ENCODE peak calls at places on chromosomes 3 and 15, in five cellular contexts. One of them, this sample, is unnamed.

GRCh38 chr3:114011059-114011797 is 45.1 kb downstream of the CCDC191 start:
- DNase-seq in right atrium auricular region: no peak
- DNase-seq in tibial artery: no peak
- DNase-seq in left ventricle myocardium inferior: no peak
- DNase-seq in heart left ventricle: no peak
- DNase-seq in this sample: no peak

GRCh38 chr3:2097641-2098191 is 950 bp upstream of the CNTN4 start:
- DNase-seq in right atrium auricular region: no peak
- DNase-seq in tibial artery: no peak
- DNase-seq in left ventricle myocardium inferior: no peak
- DNase-seq in heart left ventricle: no peak
- DNase-seq in this sample: no peak

GRCh38 chr3:167941234-167941995 is 154.3 kb downstream of the GOLIM4 start:
- DNase-seq in right atrium auricular region: peak; percentile 62
- DNase-seq in tibial artery: peak; percentile 66
- DNase-seq in left ventricle myocardium inferior: no peak
- DNase-seq in heart left ventricle: peak; percentile 36
- DNase-seq in this sample: no peak

GRCh38 chr3:185702564-185703225 is 116.6 kb downstream of the SENP2 start:
- DNase-seq in right atrium auricular region: no peak
- DNase-seq in tibial artery: no peak
- DNase-seq in left ventricle myocardium inferior: no peak
- DNase-seq in heart left ventricle: no peak
- DNase-seq in this sample: no peak

GRCh38 chr15:87561641-87562040 is 694.9 kb downstream of the NTRK3 start:
- DNase-seq in right atrium auricular region: no peak
- DNase-seq in tibial artery: no peak
- DNase-seq in left ventricle myocardium inferior: no peak
- DNase-seq in heart left ventricle: no peak
- DNase-seq in this sample: no peak

GRCh38 chr15:74723754-74724334 is 1.5 kb downstream of the CYP1A1 start:
- DNase-seq in right atrium auricular region: no peak
- DNase-seq in tibial artery: no peak
- DNase-seq in left ventricle myocardium inferior: no peak
- DNase-seq in heart left ventricle: no peak
- DNase-seq in this sample: no peak

GRCh38 chr15:70437882-70438331 is 325.5 kb downstream of the UACA start:
- DNase-seq in right atrium auricular region: no peak
- DNase-seq in tibial artery: no peak
- DNase-seq in left ventricle myocardium inferior: no peak
- DNase-seq in heart left ventricle: no peak
- DNase-seq in this sample: no peak

GRCh38 chr3:191882289-191882688 is 421.3 kb downstream of the PYDC2 start:
- DNase-seq in right atrium auricular region: no peak
- DNase-seq in tibial artery: no peak
- DNase-seq in left ventricle myocardium inferior: no peak
- DNase-seq in heart left ventricle: no peak
- DNase-seq in this sample: no peak

GRCh38 chr3:61948699-61949305 is 387.4 kb downstream of the PTPRG start:
- DNase-seq in right atrium auricular region: no peak
- DNase-seq in tibial artery: peak; percentile 59
- DNase-seq in left ventricle myocardium inferior: no peak
- DNase-seq in heart left ventricle: no peak
- DNase-seq in this sample: no peak

GRCh38 chr3:179666436-179667035 is 13.7 kb downstream of the USP13 start:
- DNase-seq in right atrium auricular region: no peak
- DNase-seq in tibial artery: no peak
- DNase-seq in left ventricle myocardium inferior: peak; percentile 84
- DNase-seq in heart left ventricle: peak; percentile 90
- DNase-seq in this sample: no peak

GRCh38 chr3:124701687-124702086 is 28.6 kb upstream of the UMPS start:
- DNase-seq in right atrium auricular region: no peak
- DNase-seq in tibial artery: no peak
- DNase-seq in left ventricle myocardium inferior: no peak
- DNase-seq in heart left ventricle: no peak
- DNase-seq in this sample: no peak

GRCh38 chr3:128072454-128073184 is 20.4 kb downstream of the SEC61A1 start:
- DNase-seq in right atrium auricular region: peak; percentile 56
- DNase-seq in tibial artery: no peak
- DNase-seq in left ventricle myocardium inferior: no peak
- DNase-seq in heart left ventricle: no peak
- DNase-seq in this sample: no peak

GRCh38 chr3:81516042-81516441 is 245.4 kb downstream of the GBE1 start:
- DNase-seq in right atrium auricular region: no peak
- DNase-seq in tibial artery: no peak
- DNase-seq in left ventricle myocardium inferior: no peak
- DNase-seq in heart left ventricle: no peak
- DNase-seq in this sample: no peak

GRCh38 chr15:38530113-38530512 is 34.5 kb downstream of the RASGRP1 start:
- DNase-seq in right atrium auricular region: no peak
- DNase-seq in tibial artery: no peak
- DNase-seq in left ventricle myocardium inferior: no peak
- DNase-seq in heart left ventricle: no peak
- DNase-seq in this sample: no peak

GRCh38 chr3:138434276-138434874 is at the start of gene ESYT3:
- DNase-seq in right atrium auricular region: peak; percentile 73
- DNase-seq in tibial artery: peak; percentile 42
- DNase-seq in left ventricle myocardium inferior: peak; percentile 64
- DNase-seq in heart left ventricle: peak; percentile 65
- DNase-seq in this sample: peak; percentile 91

GRCh38 chr3:99394831-99395733 is 243.3 kb upstream of the COL8A1 start:
- DNase-seq in right atrium auricular region: no peak
- DNase-seq in tibial artery: no peak
- DNase-seq in left ventricle myocardium inferior: no peak
- DNase-seq in heart left ventricle: no peak
- DNase-seq in this sample: no peak

GRCh38 chr15:62845239-62846126 is 197.1 kb upstream of the TPM1 start:
- DNase-seq in right atrium auricular region: no peak
- DNase-seq in tibial artery: no peak
- DNase-seq in left ventricle myocardium inferior: no peak
- DNase-seq in heart left ventricle: no peak
- DNase-seq in this sample: no peak

GRCh38 chr15:81157195-81157938 is 23.3 kb downstream of the CFAP161 start:
- DNase-seq in right atrium auricular region: no peak
- DNase-seq in tibial artery: no peak
- DNase-seq in left ventricle myocardium inferior: no peak
- DNase-seq in heart left ventricle: no peak
- DNase-seq in this sample: peak; percentile 40

GRCh38 chr15:100740105-100740504 is 137.7 kb downstream of the ASB7 start:
- DNase-seq in right atrium auricular region: no peak
- DNase-seq in tibial artery: no peak
- DNase-seq in left ventricle myocardium inferior: no peak
- DNase-seq in heart left ventricle: no peak
- DNase-seq in this sample: no peak

GRCh38 chr3:14473411-14473891 is 66.7 kb downstream of the GRIP2 start:
- DNase-seq in right atrium auricular region: no peak
- DNase-seq in tibial artery: no peak
- DNase-seq in left ventricle myocardium inferior: no peak
- DNase-seq in heart left ventricle: no peak
- DNase-seq in this sample: no peak

GRCh38 chr15:83012038-83012490 is 625 bp upstream of the C15orf40 start:
- DNase-seq in right atrium auricular region: no peak
- DNase-seq in tibial artery: no peak
- DNase-seq in left ventricle myocardium inferior: no peak
- DNase-seq in heart left ventricle: no peak
- DNase-seq in this sample: no peak

GRCh38 chr3:23664459-23664858 is 141.3 kb upstream of the UBE2E1 start:
- DNase-seq in right atrium auricular region: no peak
- DNase-seq in tibial artery: no peak
- DNase-seq in left ventricle myocardium inferior: no peak
- DNase-seq in heart left ventricle: no peak
- DNase-seq in this sample: no peak

GRCh38 chr15:75809986-75810750 is 33.1 kb upstream of the UBE2Q2 start:
- DNase-seq in right atrium auricular region: no peak
- DNase-seq in tibial artery: no peak
- DNase-seq in left ventricle myocardium inferior: no peak
- DNase-seq in heart left ventricle: no peak
- DNase-seq in this sample: no peak

GRCh38 chr3:71962561-71963240 is 177.8 kb upstream of the PROK2 start:
- DNase-seq in right atrium auricular region: no peak
- DNase-seq in tibial artery: no peak
- DNase-seq in left ventricle myocardium inferior: no peak
- DNase-seq in heart left ventricle: no peak
- DNase-seq in this sample: no peak

GRCh38 chr15:31487811-31488436 is 161.3 kb downstream of the KLF13 start:
- DNase-seq in right atrium auricular region: peak; percentile 59
- DNase-seq in tibial artery: no peak
- DNase-seq in left ventricle myocardium inferior: no peak
- DNase-seq in heart left ventricle: no peak
- DNase-seq in this sample: no peak

GRCh38 chr3:61425356-61425755 is 136.0 kb upstream of the PTPRG start:
- DNase-seq in right atrium auricular region: no peak
- DNase-seq in tibial artery: no peak
- DNase-seq in left ventricle myocardium inferior: no peak
- DNase-seq in heart left ventricle: no peak
- DNase-seq in this sample: no peak

GRCh38 chr3:100458814-100459213 is 33.6 kb upstream of the TMEM45A start:
- DNase-seq in right atrium auricular region: no peak
- DNase-seq in tibial artery: no peak
- DNase-seq in left ventricle myocardium inferior: no peak
- DNase-seq in heart left ventricle: no peak
- DNase-seq in this sample: no peak

GRCh38 chr15:101276501-101277037 is 716 bp downstream of the SELENOS start:
- DNase-seq in right atrium auricular region: no peak
- DNase-seq in tibial artery: no peak
- DNase-seq in left ventricle myocardium inferior: no peak
- DNase-seq in heart left ventricle: no peak
- DNase-seq in this sample: no peak

GRCh38 chr3:161430307-161430706 is 59.0 kb upstream of the SPTSSB start:
- DNase-seq in right atrium auricular region: no peak
- DNase-seq in tibial artery: no peak
- DNase-seq in left ventricle myocardium inferior: no peak
- DNase-seq in heart left ventricle: no peak
- DNase-seq in this sample: no peak

GRCh38 chr15:58748040-58748786 is 1.3 kb downstream of the ADAM10 start:
- DNase-seq in right atrium auricular region: no peak
- DNase-seq in tibial artery: no peak
- DNase-seq in left ventricle myocardium inferior: no peak
- DNase-seq in heart left ventricle: no peak
- DNase-seq in this sample: no peak

GRCh38 chr3:176867681-176868663 is 329.3 kb downstream of the TBL1XR1 start:
- DNase-seq in right atrium auricular region: no peak
- DNase-seq in tibial artery: no peak
- DNase-seq in left ventricle myocardium inferior: no peak
- DNase-seq in heart left ventricle: no peak
- DNase-seq in this sample: no peak

GRCh38 chr15:81024265-81024875 is 23.6 kb downstream of the TLNRD1 start:
- DNase-seq in right atrium auricular region: no peak
- DNase-seq in tibial artery: no peak
- DNase-seq in left ventricle myocardium inferior: no peak
- DNase-seq in heart left ventricle: peak; percentile 43
- DNase-seq in this sample: peak; percentile 52

GRCh38 chr3:72145506-72146380 is 360.8 kb upstream of the PROK2 start:
- DNase-seq in right atrium auricular region: no peak
- DNase-seq in tibial artery: no peak
- DNase-seq in left ventricle myocardium inferior: no peak
- DNase-seq in heart left ventricle: no peak
- DNase-seq in this sample: no peak

GRCh38 chr15:47203993-47204392 is 513.3 kb upstream of the SEMA6D start:
- DNase-seq in right atrium auricular region: no peak
- DNase-seq in tibial artery: no peak
- DNase-seq in left ventricle myocardium inferior: no peak
- DNase-seq in heart left ventricle: no peak
- DNase-seq in this sample: no peak

GRCh38 chr15:47212222-47213010 is 504.9 kb upstream of the SEMA6D start:
- DNase-seq in right atrium auricular region: no peak
- DNase-seq in tibial artery: no peak
- DNase-seq in left ventricle myocardium inferior: no peak
- DNase-seq in heart left ventricle: no peak
- DNase-seq in this sample: no peak

GRCh38 chr15:47206358-47206978 is 510.8 kb upstream of the SEMA6D start:
- DNase-seq in right atrium auricular region: no peak
- DNase-seq in tibial artery: no peak
- DNase-seq in left ventricle myocardium inferior: no peak
- DNase-seq in heart left ventricle: no peak
- DNase-seq in this sample: no peak
- H3K27ac ChIP-seq in right atrium auricular region: no peak overlapping the region
- H3K27ac ChIP-seq in tibial artery: no peak overlapping the region
- H3K27ac ChIP-seq in left ventricle myocardium inferior: no peak overlapping the region
- H3K27ac ChIP-seq in heart left ventricle: no peak overlapping the region
- H3K27ac ChIP-seq in this sample: no peak overlapping the region

DNA sequence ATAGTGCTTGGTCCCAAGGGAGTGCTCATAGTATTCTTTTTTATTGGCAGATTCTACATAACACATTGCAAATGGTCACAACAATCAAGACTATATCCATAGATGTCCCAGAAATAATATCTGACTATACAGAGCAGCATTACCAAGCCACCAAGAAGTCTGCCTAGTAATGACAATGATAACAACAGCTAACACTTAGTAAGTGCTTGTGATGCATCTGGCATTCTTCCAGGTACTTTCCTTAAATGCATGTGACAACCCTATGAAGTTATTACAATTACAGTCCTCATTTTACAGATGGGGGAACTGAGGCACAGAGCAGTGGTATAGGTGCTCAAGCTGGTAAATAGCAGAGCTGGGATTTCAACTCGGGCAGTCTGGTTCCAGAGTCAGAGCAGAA is 49.6 kb upstream of the ICE2 start:
- DNase-seq in right atrium auricular region: no peak
- DNase-seq in tibial artery: no peak
- DNase-seq in left ventricle myocardium inferior: no peak
- DNase-seq in heart left ventricle: no peak
- DNase-seq in this sample: no peak
- H3K4me1 ChIP-seq in right atrium auricular region: peaks cover 15% of the 10 kb centered on the region
- H3K4me1 ChIP-seq in tibial artery: peaks cover 13% of the 10 kb centered on the region
- H3K4me1 ChIP-seq in left ventricle myocardium inferior: peaks cover 43% of the 10 kb centered on the region
- H3K4me1 ChIP-seq in heart left ventricle: peaks cover 17% of the 10 kb centered on the region
- H3K4me1 ChIP-seq in this sample: no peaks in the 10 kb centered on the region

GRCh38 chr3:139534444-139534812 is 5.1 kb downstream of the RBP1 start:
- DNase-seq in right atrium auricular region: no peak
- DNase-seq in tibial artery: peak; percentile 45
- DNase-seq in left ventricle myocardium inferior: no peak
- DNase-seq in heart left ventricle: no peak
- DNase-seq in this sample: no peak
- H3K36me3 ChIP-seq in right atrium auricular region: no peaks in the 10 kb centered on the region
- H3K36me3 ChIP-seq in tibial artery: no peaks in the 10 kb centered on the region
- H3K36me3 ChIP-seq in left ventricle myocardium inferior: no peaks in the 10 kb centered on the region
- H3K36me3 ChIP-seq in heart left ventricle: no peaks in the 10 kb centered on the region
- H3K36me3 ChIP-seq in this sample: no peaks in the 10 kb centered on the region

GRCh38 chr15:48002772-48003171 is 118.0 kb upstream of the SLC24A5 start:
- DNase-seq in right atrium auricular region: no peak
- DNase-seq in tibial artery: no peak
- DNase-seq in left ventricle myocardium inferior: no peak
- DNase-seq in heart left ventricle: no peak
- DNase-seq in this sample: no peak

GRCh38 chr15:48005077-48005476 is 115.7 kb upstream of the SLC24A5 start:
- DNase-seq in right atrium auricular region: no peak
- DNase-seq in tibial artery: no peak
- DNase-seq in left ventricle myocardium inferior: no peak
- DNase-seq in heart left ventricle: no peak
- DNase-seq in this sample: no peak

GRCh38 chr15:48003447-48003846 is 117.3 kb upstream of the SLC24A5 start:
- DNase-seq in right atrium auricular region: no peak
- DNase-seq in tibial artery: no peak
- DNase-seq in left ventricle myocardium inferior: no peak
- DNase-seq in heart left ventricle: no peak
- DNase-seq in this sample: no peak

GRCh38 chr15:48010321-48010720 is 110.5 kb upstream of the SLC24A5 start:
- DNase-seq in right atrium auricular region: no peak
- DNase-seq in tibial artery: no peak
- DNase-seq in left ventricle myocardium inferior: no peak
- DNase-seq in heart left ventricle: no peak
- DNase-seq in this sample: no peak

GRCh38 chr15:48005921-48006541 is 114.8 kb upstream of the SLC24A5 start:
- DNase-seq in right atrium auricular region: no peak
- DNase-seq in tibial artery: peak; percentile 35
- DNase-seq in left ventricle myocardium inferior: no peak
- DNase-seq in heart left ventricle: no peak
- DNase-seq in this sample: no peak
- H3K27ac ChIP-seq in right atrium auricular region: no peak overlapping the region
- H3K27ac ChIP-seq in tibial artery: no peak overlapping the region
- H3K27ac ChIP-seq in left ventricle myocardium inferior: no peak overlapping the region
- H3K27ac ChIP-seq in heart left ventricle: no peak overlapping the region
- H3K27ac ChIP-seq in this sample: no peak overlapping the region